ENCODE peak calls at places on chromosomes 5 and 9, in four cellular contexts. A is endodermal cell, L is IMR-90, C is tibial artery. D is an unnamed sample.

GRCh38 chr5:134965271-134965825 is 2.4 kb upstream of the CATSPER3 start:
- DNase-seq in A (no peak), L (no peak), C (no peak), D (no peak)

GRCh38 chr9:135797507-135798302 is 95.7 kb downstream of the KCNT1 start:
- DNase-seq in A (peak; percentile 92), L (peak; percentile 31), C (no peak), D (peak; percentile 58)

GRCh38 chr5:6766558-6767191 is 53.4 kb downstream of the TENT4A start:
- DNase-seq in A (no peak), L (peak; percentile 44), C (peak; percentile 88), D (peak; percentile 95)

GRCh38 chr5:141507387-141508091 is 18.7 kb downstream of the PCDHGC5 start:
- DNase-seq in A (no peak), L (peak; percentile 94), C (peak; percentile 65), D (peak; percentile 72)

GRCh38 chr5:150500905-150501304 is 7.0 kb upstream of the NDST1 start:
- DNase-seq in A (no peak), L (no peak), C (no peak), D (no peak)

GRCh38 chr5:37838152-37838932 is 1.5 kb downstream of the GDNF start:
- DNase-seq in A (peak; percentile 86), L (peak; percentile 30), C (no peak), D (no peak)

GRCh38 chr9:134585746-134586706 is 55.6 kb upstream of the COL5A1 start:
- DNase-seq in A (peak; percentile 69), L (peak; percentile 75), C (no peak), D (no peak)

GRCh38 chr5:11182441-11183080 is 421.5 kb upstream of the DAP start:
- DNase-seq in A (peak; percentile 62), L (peak; percentile 47), C (no peak), D (no peak)

GRCh38 chr9:89564257-89564878 is 40.4 kb upstream of the GADD45G start:
- DNase-seq in A (peak; percentile 87), L (no peak), C (no peak), D (no peak)

GRCh38 chr5:97544279-97545077 is 361.4 kb upstream of the RIOK2 start:
- DNase-seq in A (peak; percentile 61), L (peak; percentile 37), C (no peak), D (no peak)

GRCh38 chr9:93818795-93819472 is 136.2 kb downstream of the BARX1 start:
- DNase-seq in A (no peak), L (no peak), C (no peak), D (no peak)

GRCh38 chr5:78889759-78890158 is 95.4 kb downstream of the ARSB start:
- DNase-seq in A (no peak), L (peak; percentile 88), C (no peak), D (no peak)

GRCh38 chr5:153573326-153574033 is 83.0 kb downstream of the GRIA1 start:
- DNase-seq in A (no peak), L (no peak), C (no peak), D (no peak)

GRCh38 chr9:68704804-68705635 is at the start of gene PIP5K1B:
- DNase-seq in A (peak; percentile 92), L (peak; percentile 29), C (peak; percentile 28), D (peak; percentile 18)

GRCh38 chr9:18825775-18826174 is 207.2 kb downstream of the SAXO1 start:
- DNase-seq in A (no peak), L (peak; percentile 19), C (no peak), D (no peak)

GRCh38 chr9:116985636-116986414 is 298.7 kb downstream of the TRIM32 start:
- DNase-seq in A (no peak), L (no peak), C (no peak), D (no peak)

GRCh38 chr5:82314964-82315728 is 37.0 kb upstream of the RPS23 start:
- DNase-seq in A (no peak), L (peak; percentile 61), C (no peak), D (no peak)

GRCh38 chr9:21709464-21710058 is 92.9 kb upstream of the MTAP start:
- DNase-seq in A (peak; percentile 90), L (peak; percentile 53), C (peak; percentile 79), D (no peak)

GRCh38 chr5:56610093-56610698 is 205.2 kb upstream of the MAP3K1 start:
- DNase-seq in A (peak; percentile 53), L (no peak), C (no peak), D (no peak)

GRCh38 chr9:109496126-109496707 is 1.9 kb downstream of the PTPN3 start:
- DNase-seq in A (no peak), L (no peak), C (no peak), D (no peak)

GRCh38 chr9:73183917-73184861 is 32.5 kb downstream of the ANXA1 start:
- DNase-seq in A (no peak), L (peak; percentile 65), C (no peak), D (no peak)

GRCh38 chr5:149831492-149831891 is 101.4 kb downstream of the PPARGC1B start:
- DNase-seq in A (no peak), L (peak; percentile 37), C (no peak), D (no peak)

GRCh38 chr5:181124526-181124925 is 6.4 kb downstream of the OR2V1 start:
- DNase-seq in A (no peak), L (no peak), C (no peak), D (no peak)

GRCh38 chr9:93306579-93307091 is 122.7 kb downstream of the WNK2 start:
- DNase-seq in A (peak; percentile 47), L (no peak), C (no peak), D (no peak)

GRCh38 chr9:88949425-88949824 is 41.8 kb upstream of the S1PR3 start:
- DNase-seq in A (no peak), L (peak; percentile 52), C (no peak), D (no peak)

GRCh38 chr5:152119091-152119490 is 194.4 kb upstream of the GLRA1 start:
- DNase-seq in A (no peak), L (no peak), C (no peak), D (no peak)
- H3K27ac ChIP-seq in A (peak overlapping the region; percentile 64), L (no peak overlapping the region), C (no peak overlapping the region), D (no peak overlapping the region)

GRCh38 chr5:55582256-55582655 is 47.5 kb upstream of the PLPP1 start:
- DNase-seq in A (no peak), L (no peak), C (no peak), D (no peak)
- H3K27ac ChIP-seq in A (no peak overlapping the region), L (no peak overlapping the region), C (no peak overlapping the region), D (no peak overlapping the region)

GRCh38 chr5:113109344-113109743 is 132.7 kb downstream of the DCP2 start:
- DNase-seq in A (no peak), L (no peak), C (no peak), D (no peak)
- H3K27ac ChIP-seq in A (no peak overlapping the region), L (no peak overlapping the region), C (no peak overlapping the region), D (no peak overlapping the region)

GRCh38 chr5:88890070-88890781 is 7.2 kb upstream of the MEF2C start:
- DNase-seq in A (no peak), L (no peak), C (no peak), D (no peak)
- H3K27ac ChIP-seq in A (no peak overlapping the region), L (no peak overlapping the region), C (peak overlapping the region; percentile 97), D (peak overlapping the region; percentile 86)

DNA sequence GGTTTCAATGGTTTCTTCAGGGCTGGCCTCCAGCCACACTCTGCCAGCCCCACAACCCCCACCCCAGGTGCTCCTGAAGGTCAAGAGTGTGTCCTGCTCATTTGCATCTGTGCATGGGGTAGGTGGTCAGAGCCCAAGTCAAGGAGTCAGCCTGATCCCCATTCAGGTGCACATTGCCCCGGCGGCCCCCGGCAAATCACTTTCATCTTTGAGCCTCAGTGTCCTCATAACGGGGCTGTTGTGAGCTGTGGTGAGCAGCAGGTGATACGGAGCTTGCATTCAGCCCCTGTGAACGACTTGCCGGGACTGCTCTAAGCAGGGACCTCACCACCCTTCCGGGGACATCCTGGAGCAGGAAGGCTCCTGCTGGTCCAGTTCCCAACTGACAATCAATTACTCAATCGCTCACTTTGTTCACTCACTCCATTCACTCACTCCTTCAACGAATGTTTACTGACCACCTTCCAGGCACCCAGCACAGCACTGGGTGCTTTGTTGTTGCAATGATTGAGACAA is 93.2 kb upstream of the CPEB4 start:
- DNase-seq in A (no peak), L (no peak), C (no peak), D (no peak)
- H3K27ac ChIP-seq in A (no peak overlapping the region), L (no peak overlapping the region), C (no peak overlapping the region), D (no peak overlapping the region)

DNA sequence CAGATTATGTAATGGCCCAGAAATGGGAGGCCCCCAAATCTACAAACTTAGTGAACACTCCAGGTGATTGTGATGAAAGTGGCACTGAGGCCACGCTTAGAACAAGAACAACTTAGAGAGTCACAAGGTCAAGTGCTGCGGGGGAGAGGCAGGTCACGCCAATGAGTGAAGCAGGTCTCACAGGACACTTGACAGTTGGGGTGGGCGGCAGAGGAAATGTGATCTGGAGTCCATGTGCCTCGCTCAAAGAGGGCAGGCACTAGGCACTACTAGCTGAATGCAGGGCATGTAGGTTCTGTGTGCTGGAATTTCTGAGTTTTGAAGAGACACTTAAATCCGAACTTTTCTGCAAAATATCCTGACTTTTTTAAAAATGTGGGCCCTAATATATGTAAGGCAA is 193.2 kb upstream of the RORB start:
- DNase-seq in A (no peak), L (no peak), C (no peak), D (no peak)
- H3K27ac ChIP-seq in A (no peak overlapping the region), L (no peak overlapping the region), C (no peak overlapping the region), D (no peak overlapping the region)

DNA sequence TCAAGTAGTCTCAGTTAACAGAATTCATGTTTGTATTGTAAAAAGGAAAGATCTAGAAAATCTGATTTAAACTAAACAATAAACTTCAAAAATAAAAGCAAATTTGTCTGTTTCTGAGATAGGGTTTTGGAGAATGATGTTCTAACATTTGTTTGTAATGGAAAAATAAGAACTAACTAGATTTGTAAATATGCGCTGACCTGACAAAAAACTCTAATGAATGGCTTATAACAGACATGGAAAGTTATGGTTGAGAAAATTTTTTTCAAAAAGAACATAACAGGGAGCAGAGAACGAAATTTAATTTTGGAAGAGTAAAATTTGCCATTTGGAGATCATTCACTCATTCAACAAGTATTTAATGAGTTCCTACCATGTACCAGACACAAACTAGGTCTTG is 179.0 kb upstream of the TARS1 start:
- DNase-seq in A (no peak), L (no peak), C (no peak), D (no peak)
- H3K27ac ChIP-seq in A (no peak overlapping the region), L (no peak overlapping the region), C (no peak overlapping the region), D (no peak overlapping the region)

D was measured in gastrocnemius medialis.